ENCODE peak calls at places on chromosomes 12 and 14, in five cellular contexts. Q is HCT116, K is GM23248, O is H7, M is cardiac muscle cell. U is an unnamed sample.

GRCh38 chr12:18139989-18140596 is 50.1 kb upstream of the RERGL start:
- DNase-seq in Q (no peak), M (peak), O (peak), K (peak), U (peak)

GRCh38 chr12:109736552-109737108 is 23.0 kb downstream of the FAM222A start:
- DNase-seq in K (peak), M (peak), Q (no peak), O (peak), U (peak)

GRCh38 chr14:95063391-95063790 is 93.9 kb downstream of the DICER1 start:
- DNase-seq in Q (no peak), O (no peak), M (no peak), K (no peak), U (no peak)

GRCh38 chr14:100540926-100541620 is 46.1 kb downstream of the BEGAIN start:
- DNase-seq in Q (no peak), M (no peak), K (no peak), O (peak), U (no peak)

GRCh38 chr12:44696542-44696941 is 179.6 kb downstream of the NELL2 start:
- DNase-seq in K (no peak), M (no peak), Q (no peak), O (no peak), U (no peak)

GRCh38 chr12:12676605-12677004 is 19.4 kb downstream of the GPR19 start:
- DNase-seq in Q (no peak), O (no peak), K (no peak), M (no peak), U (no peak)

GRCh38 chr14:92105845-92106094 is 612 bp downstream of the ATXN3 start:
- DNase-seq in M (no peak), Q (no peak), O (no peak), K (peak), U (no peak)

GRCh38 chr12:28082101-28082500 is 108.2 kb upstream of the CCDC91 start:
- DNase-seq in O (no peak), M (no peak), K (peak), Q (no peak), U (no peak)

GRCh38 chr12:113328368-113328889 is 6.5 kb downstream of the SLC8B1 start:
- DNase-seq in K (no peak), Q (no peak), M (no peak), O (no peak), U (no peak)

GRCh38 chr14:45065951-45066350 is 18.0 kb upstream of the PRPF39 start:
- DNase-seq in K (no peak), O (no peak), M (no peak), Q (no peak), U (no peak)

GRCh38 chr14:23302290-23303225 is at the start of gene PPP1R3E:
- DNase-seq in M (peak), Q (no peak), O (peak), K (peak), U (peak)

GRCh38 chr14:93700928-93701327 is 87.4 kb downstream of the PRIMA1 start:
- DNase-seq in Q (no peak), K (no peak), O (peak), M (no peak), U (no peak)

GRCh38 chr12:6061661-6062060 is 62.8 kb downstream of the VWF start:
- DNase-seq in O (no peak), K (peak), M (peak), Q (no peak), U (no peak)

GRCh38 chr14:105315211-105315721 is 718 bp downstream of the PACS2 start:
- DNase-seq in K (peak), M (peak), Q (peak), O (peak), U (no peak)

GRCh38 chr12:29148065-29148957 is 767 bp upstream of the FAR2 start:
- DNase-seq in O (peak), M (peak), K (peak), Q (no peak), U (no peak)

GRCh38 chr12:121858662-121859572 is at the start of gene HPD:
- DNase-seq in M (peak), Q (no peak), K (peak), O (peak), U (no peak)

GRCh38 chr12:5201554-5202243 is 158.0 kb downstream of the KCNA5 start:
- DNase-seq in O (peak), M (no peak), Q (no peak), K (no peak), U (no peak)

GRCh38 chr14:103485504-103485903 is 37.1 kb downstream of the CKB start:
- DNase-seq in O (no peak), K (no peak), Q (no peak), M (no peak), U (no peak)

GRCh38 chr12:50252977-50253376 is 30.3 kb downstream of the LIMA1 start:
- DNase-seq in K (no peak), O (no peak), Q (no peak), M (no peak), U (no peak)

GRCh38 chr12:81245458-81245857 is 167.6 kb downstream of the ACSS3 start:
- DNase-seq in O (no peak), M (no peak), K (no peak), Q (no peak), U (no peak)

GRCh38 chr12:115574831-115575230 is 702.7 kb downstream of the MED13L start:
- DNase-seq in M (no peak), O (no peak), Q (no peak), K (no peak), U (no peak)

GRCh38 chr14:80587096-80587724 is 354.3 kb downstream of the CEP128 start:
- DNase-seq in M (peak), K (peak), Q (peak), O (no peak), U (peak)

GRCh38 chr12:89059721-89060120 is 292.6 kb downstream of the DUSP6 start:
- DNase-seq in O (no peak), Q (no peak), M (peak), K (no peak), U (no peak)

GRCh38 chr12:125983784-125984510 is 918.7 kb downstream of the AACS start:
- DNase-seq in Q (no peak), K (no peak), O (peak), M (no peak), U (peak)

GRCh38 chr12:125988545-125988944 is 923.3 kb downstream of the AACS start:
- DNase-seq in O (no peak), K (no peak), Q (no peak), M (no peak), U (no peak)

GRCh38 chr12:125981610-125982253 is 916.5 kb downstream of the AACS start:
- DNase-seq in O (no peak), K (no peak), Q (no peak), M (no peak), U (no peak)

GRCh38 chr12:125983094-125983783 is 918.0 kb downstream of the AACS start:
- DNase-seq in Q (no peak), K (no peak), M (no peak), O (peak), U (peak)
- H3K4me3 ChIP-seq in Q (no peak), K (no peak), M (peak), O (peak), U (peak)

GRCh38 chr12:47337581-47337980 is 257.8 kb upstream of the AMIGO2 start:
- DNase-seq in K (no peak), Q (no peak), M (no peak), O (no peak), U (no peak)

GRCh38 chr12:47346251-47347019 is 266.7 kb upstream of the AMIGO2 start:
- DNase-seq in Q (no peak), M (no peak), K (no peak), O (no peak), U (no peak)

GRCh38 chr12:47343684-47344567 is 264.2 kb upstream of the AMIGO2 start:
- DNase-seq in O (no peak), M (no peak), K (peak), Q (no peak), U (no peak)

DNA sequence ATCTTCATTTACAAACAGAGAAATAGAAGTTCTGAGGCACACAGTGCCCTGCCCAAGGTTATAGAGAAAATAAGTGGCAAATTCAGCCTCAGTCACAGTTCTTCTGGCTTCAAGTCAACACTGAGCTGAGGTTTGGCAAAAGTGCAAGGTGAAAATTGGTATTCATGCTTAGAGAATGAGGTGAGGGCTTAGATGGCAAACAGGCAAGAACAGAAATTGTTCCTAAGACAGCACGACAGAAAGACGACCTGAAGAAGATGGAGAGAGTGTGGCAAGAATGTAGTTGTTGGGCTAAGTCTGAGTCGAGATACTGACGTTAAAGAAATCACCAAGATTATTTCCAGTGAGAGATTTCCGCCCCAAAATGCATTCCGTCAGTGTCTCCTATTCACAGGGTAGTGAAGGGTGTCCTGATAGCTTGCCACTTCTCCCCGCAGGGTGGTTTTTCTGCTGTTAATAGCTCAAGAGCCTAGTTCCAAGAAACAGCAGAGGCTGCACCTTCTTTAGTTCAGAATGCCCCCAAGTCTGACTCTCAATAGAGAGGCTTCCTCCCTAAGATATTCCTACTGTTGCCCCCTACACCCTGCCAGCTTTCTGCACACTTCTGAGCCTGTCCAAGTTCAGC is 260.7 kb upstream of the AMIGO2 start:
- DNase-seq in M (no peak), Q (no peak), O (no peak), K (no peak), U (no peak)
- H3K4me3 ChIP-seq in M (no peak), Q (no peak), O (no peak), K (no peak), U (no peak)

DNA sequence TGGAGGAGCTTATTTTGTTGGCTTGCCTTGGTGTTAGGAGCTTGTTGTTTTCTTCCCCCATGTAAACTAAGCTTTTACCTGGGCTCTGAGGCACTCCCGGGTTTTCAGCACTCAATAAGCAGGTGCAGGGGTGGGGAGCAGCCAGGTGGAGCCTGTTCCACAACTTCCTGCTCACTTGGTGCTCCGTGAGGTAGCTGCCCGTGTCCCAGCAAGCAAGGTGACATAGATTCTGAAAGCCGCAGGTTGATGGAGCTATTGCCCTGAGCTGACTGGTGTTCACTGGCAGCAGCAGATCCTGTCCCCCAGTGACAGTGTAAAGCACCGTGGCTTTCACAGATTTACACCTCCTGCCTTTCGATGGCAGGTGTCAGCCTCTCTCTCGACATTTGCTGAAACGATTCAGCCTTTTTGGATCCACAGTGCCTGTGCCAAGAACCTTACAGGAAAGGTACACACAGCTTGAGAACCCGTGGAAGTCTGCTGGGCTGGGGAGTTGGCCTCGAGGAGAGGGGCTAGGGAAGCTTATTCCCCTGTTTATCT is 295.7 kb upstream of the FKBP4 start:
- DNase-seq in Q (no peak), M (no peak), K (no peak), O (no peak), U (no peak)
- H3K4me3 ChIP-seq in Q (no peak), M (no peak), K (no peak), O (no peak), U (no peak)

GRCh38 chr14:32224731-32225377 is 21.8 kb upstream of the RNU6-8 start:
- DNase-seq in Q (no peak), M (peak), O (peak), K (peak), U (peak)
- H3K4me3 ChIP-seq in Q (no peak), M (no peak), O (no peak), K (no peak), U (no peak)

U was measured in Jurkat, Clone E6-1.